ENCODE peak calls at places on chromosomes 16 and 17, in six cellular contexts. One of them, this sample, is unnamed.

GRCh38 chr16:29943846-29944669 is 17.8 kb upstream of the TMEM219 start:
- DNase-seq in choroid plexus epithelial cell: peak
- DNase-seq in T follicular helper cell: no peak
- DNase-seq in WERI-Rb-1: peak
- DNase-seq in GM04503: peak
- DNase-seq in GM10248: no peak
- DNase-seq in this sample: no peak

GRCh38 chr16:20886320-20886719 is 13.8 kb downstream of the DCUN1D3 start:
- DNase-seq in choroid plexus epithelial cell: no peak
- DNase-seq in WERI-Rb-1: no peak
- DNase-seq in GM04503: no peak
- DNase-seq in T follicular helper cell: no peak
- DNase-seq in GM10248: no peak
- DNase-seq in this sample: no peak

GRCh38 chr16:56950455-56950854 is 11.3 kb upstream of the CETP start:
- DNase-seq in GM10248: no peak
- DNase-seq in GM04503: no peak
- DNase-seq in choroid plexus epithelial cell: no peak
- DNase-seq in T follicular helper cell: no peak
- DNase-seq in WERI-Rb-1: no peak
- DNase-seq in this sample: no peak

GRCh38 chr16:67183-67791 is 5.1 kb downstream of the RHBDF1 start:
- DNase-seq in T follicular helper cell: no peak
- DNase-seq in choroid plexus epithelial cell: no peak
- DNase-seq in GM04503: no peak
- DNase-seq in WERI-Rb-1: no peak
- DNase-seq in GM10248: no peak
- DNase-seq in this sample: no peak

GRCh38 chr16:87924041-87924851 is 12.1 kb downstream of the CA5A start:
- DNase-seq in choroid plexus epithelial cell: no peak
- DNase-seq in GM10248: peak
- DNase-seq in GM04503: no peak
- DNase-seq in WERI-Rb-1: peak
- DNase-seq in T follicular helper cell: no peak
- DNase-seq in this sample: no peak

GRCh38 chr17:77778636-77779524 is 179.6 kb upstream of the TNRC6C start:
- DNase-seq in GM04503: no peak
- DNase-seq in T follicular helper cell: no peak
- DNase-seq in WERI-Rb-1: no peak
- DNase-seq in GM10248: no peak
- DNase-seq in choroid plexus epithelial cell: no peak
- DNase-seq in this sample: no peak

GRCh38 chr17:75909051-75909811 is 4.5 kb upstream of the MRPL38 start:
- DNase-seq in GM04503: no peak
- DNase-seq in GM10248: no peak
- DNase-seq in T follicular helper cell: no peak
- DNase-seq in WERI-Rb-1: no peak
- DNase-seq in choroid plexus epithelial cell: no peak
- DNase-seq in this sample: no peak

GRCh38 chr17:75876938-75877751 is 1.2 kb downstream of the TRIM47 start:
- DNase-seq in WERI-Rb-1: peak
- DNase-seq in GM04503: peak
- DNase-seq in GM10248: no peak
- DNase-seq in T follicular helper cell: no peak
- DNase-seq in choroid plexus epithelial cell: peak
- DNase-seq in this sample: no peak

GRCh38 chr16:49012961-49013726 is 268.5 kb downstream of the CBLN1 start:
- DNase-seq in GM04503: no peak
- DNase-seq in choroid plexus epithelial cell: no peak
- DNase-seq in GM10248: no peak
- DNase-seq in T follicular helper cell: no peak
- DNase-seq in WERI-Rb-1: no peak
- DNase-seq in this sample: no peak

GRCh38 chr17:17900615-17901520 is 64.1 kb upstream of the SREBF1 start:
- DNase-seq in T follicular helper cell: no peak
- DNase-seq in WERI-Rb-1: no peak
- DNase-seq in GM04503: peak
- DNase-seq in choroid plexus epithelial cell: peak
- DNase-seq in GM10248: no peak
- DNase-seq in this sample: no peak

GRCh38 chr16:67268136-67268579 is 11.2 kb upstream of the PLEKHG4 start:
- DNase-seq in choroid plexus epithelial cell: peak
- DNase-seq in T follicular helper cell: no peak
- DNase-seq in GM04503: peak
- DNase-seq in GM10248: no peak
- DNase-seq in WERI-Rb-1: no peak
- DNase-seq in this sample: no peak

GRCh38 chr17:78739331-78739853 is 42.7 kb downstream of the CYTH1 start:
- DNase-seq in WERI-Rb-1: no peak
- DNase-seq in GM04503: no peak
- DNase-seq in GM10248: no peak
- DNase-seq in T follicular helper cell: no peak
- DNase-seq in choroid plexus epithelial cell: no peak
- DNase-seq in this sample: no peak

GRCh38 chr16:67053767-67054334 is 24.9 kb downstream of the CBFB start:
- DNase-seq in GM10248: peak
- DNase-seq in T follicular helper cell: no peak
- DNase-seq in WERI-Rb-1: no peak
- DNase-seq in choroid plexus epithelial cell: no peak
- DNase-seq in GM04503: no peak
- DNase-seq in this sample: no peak

GRCh38 chr17:9401434-9401833 is 174.2 kb downstream of the STX8 start:
- DNase-seq in WERI-Rb-1: no peak
- DNase-seq in choroid plexus epithelial cell: peak
- DNase-seq in T follicular helper cell: no peak
- DNase-seq in GM10248: no peak
- DNase-seq in GM04503: no peak
- DNase-seq in this sample: no peak